ENCODE peak calls at places on chromosomes 13 and 19, in seven cellular contexts. L, O, Q, N, F, X and K are unnamed samples.

GRCh38 chr19:1214299-1214861 is 8.8 kb downstream of the STK11 start:
- DNase-seq in Q (no peak), F (no peak), X (no peak), N (no peak), L (no peak), O (no peak), K (no peak)

GRCh38 chr13:33441015-33441414 is 155.5 kb upstream of the STARD13 start:
- DNase-seq in O (peak), X (no peak), L (no peak), Q (peak), F (no peak), N (no peak), K (peak)

GRCh38 chr19:19422156-19422555 is 16.7 kb downstream of the GATAD2A start:
- DNase-seq in N (no peak), L (no peak), O (no peak), Q (no peak), X (no peak), F (no peak), K (no peak)

GRCh38 chr19:41845001-41845050 is at the start of gene DMRTC2:
- DNase-seq in N (no peak), F (no peak), L (no peak), O (no peak), X (no peak), Q (no peak), K (no peak)

GRCh38 chr13:28534801-28535200 is 39.9 kb upstream of the FLT1 start:
- DNase-seq in N (no peak), X (no peak), Q (no peak), F (no peak), L (no peak), O (no peak), K (no peak)

GRCh38 chr13:56670563-56670962 is 470.2 kb upstream of the PRR20A start:
- DNase-seq in X (no peak), N (no peak), O (no peak), Q (no peak), L (no peak), F (no peak), K (no peak)

GRCh38 chr19:58252102-58252685 is 23.5 kb downstream of the ZNF544 start:
- DNase-seq in O (no peak), X (no peak), F (no peak), Q (peak), L (no peak), N (no peak), K (no peak)

GRCh38 chr13:37715606-37716015 is 117.0 kb upstream of the POSTN start:
- DNase-seq in F (no peak), X (no peak), O (peak), L (no peak), N (peak), Q (peak), K (peak)

GRCh38 chr13:35140321-35140720 is 198.3 kb downstream of the NBEA start:
- DNase-seq in N (no peak), F (no peak), Q (no peak), O (peak), X (no peak), L (no peak), K (no peak)

GRCh38 chr13:30346159-30346788 is 38.9 kb upstream of the KATNAL1 start:
- DNase-seq in N (no peak), F (peak), Q (no peak), L (peak), X (no peak), O (no peak), K (no peak)

GRCh38 chr13:34372581-34372980 is 554.6 kb downstream of the RFC3 start:
- DNase-seq in F (no peak), X (no peak), L (no peak), Q (no peak), N (no peak), O (peak), K (no peak)

GRCh38 chr13:34672631-34673030 is 269.4 kb upstream of the NBEA start:
- DNase-seq in O (peak), N (no peak), L (no peak), X (no peak), Q (peak), F (no peak), K (no peak)

GRCh38 chr19:1540353-1540925 is 16.6 kb downstream of the PLK5 start:
- DNase-seq in L (no peak), O (no peak), X (no peak), Q (no peak), N (no peak), F (no peak), K (no peak)

GRCh38 chr13:112792511-112792910 is 102.7 kb downstream of the ATP11A start:
- DNase-seq in L (no peak), Q (no peak), X (no peak), N (no peak), O (no peak), F (no peak), K (no peak)

GRCh38 chr19:35843676-35844481 is 8.4 kb downstream of the NPHS1 start:
- DNase-seq in L (no peak), N (no peak), Q (peak), F (no peak), X (no peak), O (peak), K (no peak)

GRCh38 chr13:67619987-67620386 is 389.9 kb upstream of the PCDH9 start:
- DNase-seq in L (no peak), O (no peak), X (no peak), N (no peak), F (no peak), Q (no peak), K (no peak)

GRCh38 chr13:81487151-81487550 is 1146.2 kb upstream of the SPRY2 start:
- DNase-seq in N (peak), X (no peak), L (no peak), Q (peak), F (no peak), O (no peak), K (no peak)

GRCh38 chr19:56765107-56765506 is 75.4 kb downstream of the PEG3 start:
- DNase-seq in N (no peak), L (no peak), O (no peak), X (no peak), F (no peak), Q (peak), K (no peak)

GRCh38 chr19:18349524-18350128 is 9.2 kb downstream of the PGPEP1 start:
- DNase-seq in F (no peak), Q (peak), N (peak), O (peak), X (no peak), L (no peak), K (no peak)

GRCh38 chr19:48444933-48445194 is 919 bp upstream of the GRWD1 start:
- DNase-seq in N (no peak), L (no peak), F (no peak), O (peak), Q (no peak), X (no peak), K (no peak)

GRCh38 chr19:57688011-57688763 is 6.4 kb downstream of the ZNF551 start:
- DNase-seq in F (no peak), N (no peak), O (no peak), Q (no peak), L (no peak), X (no peak), K (no peak)

GRCh38 chr19:8459520-8460260 is 14.9 kb downstream of the HNRNPM start:
- DNase-seq in Q (peak), L (no peak), X (no peak), F (no peak), O (peak), N (no peak), K (peak)

GRCh38 chr19:11767633-11768133 is 883 bp downstream of the ZNF441 start:
- DNase-seq in N (no peak), Q (peak), O (peak), X (no peak), F (peak), L (peak), K (no peak)

GRCh38 chr19:40464059-40465024 is 1.2 kb downstream of the BLVRB start:
- DNase-seq in N (peak), Q (peak), X (peak), L (peak), F (peak), O (peak), K (peak)

GRCh38 chr13:27117158-27117557 is 54.5 kb downstream of the USP12 start:
- DNase-seq in F (no peak), N (no peak), X (no peak), O (no peak), L (no peak), Q (no peak), K (no peak)

GRCh38 chr19:38262585-38263268 is 1.6 kb upstream of the SPINT2 start:
- DNase-seq in N (no peak), Q (peak), X (no peak), F (no peak), L (no peak), O (no peak), K (no peak)

GRCh38 chr19:16200038-16200775 is 2.5 kb downstream of the AP1M1 start:
- DNase-seq in O (peak), L (no peak), N (no peak), F (no peak), X (no peak), Q (peak), K (no peak)

GRCh38 chr19:29528350-29528945 is 2.7 kb downstream of the VSTM2B start:
- DNase-seq in Q (peak), L (peak), F (peak), X (no peak), O (peak), N (peak), K (no peak)

GRCh38 chr19:39679056-39679790 is 23.5 kb downstream of the LGALS16 start:
- DNase-seq in O (no peak), X (no peak), Q (no peak), F (no peak), N (no peak), L (peak), K (no peak)

GRCh38 chr13:55483626-55484158 is 1657.0 kb upstream of the PRR20A start:
- DNase-seq in X (no peak), N (no peak), F (no peak), L (no peak), Q (no peak), O (no peak), K (no peak)

GRCh38 chr19:4877753-4878490 is 10.5 kb upstream of the PLIN3 start:
- DNase-seq in X (peak), O (no peak), F (no peak), N (no peak), Q (no peak), L (no peak), K (no peak)

GRCh38 chr19:4969772-4970531 is 1.0 kb downstream of the KDM4B start:
- DNase-seq in F (no peak), N (no peak), O (peak), Q (peak), L (no peak), X (no peak), K (no peak)

GRCh38 chr13:39840201-39840600 is 184.7 kb downstream of the COG6 start:
- DNase-seq in Q (peak), N (no peak), F (no peak), O (no peak), X (no peak), L (no peak), K (no peak)

GRCh38 chr19:11152318-11153062 is 3.1 kb downstream of the SPC24 start:
- DNase-seq in N (no peak), Q (peak), F (no peak), L (no peak), O (peak), X (no peak), K (no peak)

GRCh38 chr13:80224468-80224867 is 116.5 kb downstream of the SPRY2 start:
- DNase-seq in X (no peak), O (peak), L (no peak), F (no peak), Q (peak), N (no peak), K (no peak)

GRCh38 chr13:89457977-89458376 is 1786.8 kb downstream of the SLITRK5 start:
- DNase-seq in O (no peak), X (no peak), L (no peak), F (no peak), N (no peak), Q (peak), K (peak)

GRCh38 chr13:107130516-107130915 is 562.6 kb upstream of the ARGLU1 start:
- DNase-seq in F (no peak), L (no peak), Q (no peak), X (no peak), O (no peak), N (no peak), K (no peak)

GRCh38 chr19:19077103-19077502 is 13.3 kb downstream of the SLC25A42 start:
- DNase-seq in O (no peak), N (no peak), Q (no peak), X (no peak), F (no peak), L (no peak), K (no peak)

GRCh38 chr13:44853641-44854040 is 135.6 kb downstream of the NUFIP1 start:
- DNase-seq in X (no peak), N (no peak), F (no peak), O (no peak), L (no peak), Q (no peak), K (no peak)